ENCODE peak calls at places on chromosomes 16 and 17, in four cellular contexts. R is H9, W is IMR-90, U is H1. Z is an unnamed sample. For H3K27me3, the result is how much of the 10 kb centered on the place peaks cover.

GRCh38 chr16:31700200-31700529 is 172.5 kb downstream of the AHSP start:
- DNase-seq in U (peak), W (no peak), R (peak), Z (no peak)

GRCh38 chr17:8162997-8163977 is 539 bp upstream of the VAMP2 start:
- DNase-seq in W (no peak), U (peak), R (peak), Z (peak)

GRCh38 chr16:84960942-84961341 is 50.4 kb downstream of the ZDHHC7 start:
- DNase-seq in W (no peak), U (no peak), R (no peak), Z (no peak)

GRCh38 chr17:10779607-10780006 is 24.3 kb downstream of the TMEM238L start:
- DNase-seq in W (no peak), U (no peak), R (no peak), Z (no peak)

GRCh38 chr17:77779711-77780539 is 178.6 kb upstream of the TNRC6C start:
- DNase-seq in R (no peak), U (no peak), W (no peak), Z (peak)

GRCh38 chr16:69083306-69083941 is 22.0 kb upstream of the HAS3 start:
- DNase-seq in W (no peak), U (no peak), R (peak), Z (peak)

GRCh38 chr16:26532456-26532855 is 534.3 kb upstream of the C16orf82 start:
- DNase-seq in R (no peak), U (no peak), W (no peak), Z (peak)

GRCh38 chr17:7046127-7046724 is 2.3 kb upstream of the SLC16A11 start:
- DNase-seq in W (no peak), R (peak), U (no peak), Z (peak)

GRCh38 chr17:56629450-56630187 is 36.1 kb downstream of the NOG start:
- DNase-seq in U (peak), R (peak), W (peak), Z (peak)

GRCh38 chr17:7477392-7478275 is 1.8 kb downstream of the ZBTB4 start:
- DNase-seq in W (peak), R (no peak), U (no peak), Z (no peak)

GRCh38 chr16:2514333-2515179 is 804 bp downstream of the ATP6V0C start:
- DNase-seq in W (no peak), U (no peak), R (peak), Z (peak)

GRCh38 chr17:73613947-73614655 is 30.1 kb downstream of the SDK2 start:
- DNase-seq in W (no peak), U (no peak), R (peak), Z (peak)

GRCh38 chr17:2393184-2393953 is 7.5 kb downstream of the MNT start:
- DNase-seq in R (peak), U (no peak), W (peak), Z (peak)

GRCh38 chr17:7745748-7746470 is 28.4 kb downstream of the DNAH2 start:
- DNase-seq in W (peak), U (no peak), R (no peak), Z (peak)

GRCh38 chr17:17957584-17957916 is 14.7 kb downstream of the TOM1L2 start:
- DNase-seq in R (no peak), W (no peak), U (no peak), Z (no peak)

GRCh38 chr17:57902800-57903759 is 52.1 kb downstream of the CUEDC1 start:
- DNase-seq in U (no peak), W (peak), R (no peak), Z (no peak)

GRCh38 chr17:10557422-10557821 is 8.0 kb upstream of the MYH2 start:
- DNase-seq in R (no peak), U (no peak), W (no peak), Z (no peak)

GRCh38 chr17:46121841-46122485 is 71.3 kb downstream of the KANSL1 start:
- DNase-seq in W (no peak), R (no peak), U (no peak), Z (no peak)

GRCh38 chr17:80889897-80890550 is 101.6 kb upstream of the CHMP6 start:
- DNase-seq in R (no peak), U (no peak), W (no peak), Z (no peak)

GRCh38 chr17:37430051-37430591 is 23.4 kb downstream of the TADA2A start:
- DNase-seq in U (no peak), W (peak), R (no peak), Z (peak)

GRCh38 chr17:64130559-64131001 is 636 bp upstream of the ERN1 start:
- DNase-seq in U (no peak), W (peak), R (no peak), Z (no peak)

GRCh38 chr17:16407911-16408588 is 7.3 kb upstream of the TRPV2 start:
- DNase-seq in U (no peak), R (peak), W (peak), Z (no peak)

GRCh38 chr16:27432600-27432957 is 30.6 kb downstream of the IL21R start:
- DNase-seq in U (no peak), W (peak), R (peak), Z (peak)

GRCh38 chr17:8005951-8006730 is 3.7 kb downstream of the GUCY2D start:
- DNase-seq in U (no peak), R (no peak), W (no peak), Z (peak)

GRCh38 chr17:18960241-18960665 is 8.3 kb downstream of the SLC5A10 start:
- DNase-seq in R (no peak), W (no peak), U (no peak), Z (no peak)

GRCh38 chr16:49978569-49979326 is 46.3 kb upstream of the CNEP1R1 start:
- DNase-seq in U (no peak), R (no peak), W (no peak), Z (no peak)
- H4K5ac ChIP-seq in U (no peak), R (no peak), W (no peak), Z (no peak)

DNA sequence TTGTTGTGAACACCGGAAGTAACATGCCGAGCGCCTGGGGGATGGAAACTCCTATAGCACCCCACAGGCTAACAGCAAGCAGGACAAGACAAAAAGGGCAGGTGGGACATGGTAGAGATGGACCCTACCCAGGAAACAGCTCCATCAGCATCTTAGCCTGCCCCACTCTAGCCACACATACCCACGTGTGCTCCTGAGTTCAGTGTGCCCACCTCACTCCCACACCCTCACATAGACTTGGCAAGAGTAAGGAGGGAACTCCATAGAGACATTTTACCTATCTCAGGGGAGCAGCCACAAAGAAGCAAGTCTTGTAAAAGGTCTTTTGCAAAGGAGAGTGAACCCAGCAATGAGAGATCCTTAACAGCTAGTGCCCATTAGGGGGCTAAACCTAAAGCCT is 37.8 kb upstream of the CACNG3 start:
- DNase-seq in R (no peak), W (no peak), U (no peak), Z (no peak)
- H3K27me3 ChIP-seq in R (under half), W (under half), U (under half), Z (under half)

GRCh38 chr17:75981019-75981615 is 2.1 kb downstream of the TEN1 start:
- DNase-seq in R (no peak), U (no peak), W (no peak), Z (no peak)

GRCh38 chr17:75983501-75984181 is 4.6 kb downstream of the TEN1 start:
- DNase-seq in W (no peak), U (no peak), R (peak), Z (peak)

GRCh38 chr17:75978938-75979704 is at the start of the genes ACOX1 and TEN1:
- DNase-seq in U (peak), W (peak), R (peak), Z (peak)

GRCh38 chr17:75979705-75980187 is 706 bp downstream of the TEN1 start:
- DNase-seq in U (no peak), W (peak), R (no peak), Z (no peak)

DNA sequence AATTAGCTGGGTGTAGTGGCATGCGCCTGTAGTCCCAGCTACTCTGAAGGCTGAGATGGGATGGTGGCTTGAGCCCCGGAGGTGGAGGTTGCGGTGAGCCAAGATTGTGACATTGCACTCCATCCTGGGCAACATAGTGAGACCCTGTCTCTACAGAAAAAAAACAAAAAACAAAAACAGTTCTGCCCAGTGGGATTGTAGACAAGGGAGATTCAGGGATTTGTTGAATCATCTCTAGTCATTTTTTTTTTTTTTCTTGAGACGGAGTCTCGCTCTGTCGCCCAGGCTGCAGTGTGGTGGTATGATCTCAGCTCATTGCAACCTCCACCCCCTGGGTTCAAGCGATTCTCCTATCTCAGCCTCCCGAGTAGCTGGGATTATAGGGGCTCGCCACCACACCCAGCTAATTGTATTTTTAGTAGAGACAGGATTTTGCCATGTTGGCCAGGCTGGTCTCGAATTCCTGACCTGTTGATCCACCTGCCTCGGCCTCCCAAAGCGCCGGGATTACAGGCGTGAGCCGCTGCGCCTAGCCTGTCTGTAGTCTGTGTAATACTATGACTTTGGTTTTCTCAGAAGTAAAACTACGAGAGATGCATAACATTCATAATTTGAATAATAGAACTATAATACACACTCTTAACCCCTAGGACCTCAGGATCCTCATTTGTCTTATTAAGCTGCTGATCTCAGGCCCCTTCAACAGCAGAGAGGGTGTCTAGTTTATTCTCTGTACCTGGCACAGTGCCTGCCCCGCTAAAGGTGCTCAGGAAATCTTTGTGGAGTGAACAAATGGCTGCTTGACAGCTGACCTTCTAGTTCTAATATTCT is 1.4 kb downstream of the TEN1 start:
- DNase-seq in U (no peak), R (no peak), W (no peak), Z (no peak)
- H3K4ac ChIP-seq in U (no peak), R (no peak), W (peak), Z (peak)

DNA sequence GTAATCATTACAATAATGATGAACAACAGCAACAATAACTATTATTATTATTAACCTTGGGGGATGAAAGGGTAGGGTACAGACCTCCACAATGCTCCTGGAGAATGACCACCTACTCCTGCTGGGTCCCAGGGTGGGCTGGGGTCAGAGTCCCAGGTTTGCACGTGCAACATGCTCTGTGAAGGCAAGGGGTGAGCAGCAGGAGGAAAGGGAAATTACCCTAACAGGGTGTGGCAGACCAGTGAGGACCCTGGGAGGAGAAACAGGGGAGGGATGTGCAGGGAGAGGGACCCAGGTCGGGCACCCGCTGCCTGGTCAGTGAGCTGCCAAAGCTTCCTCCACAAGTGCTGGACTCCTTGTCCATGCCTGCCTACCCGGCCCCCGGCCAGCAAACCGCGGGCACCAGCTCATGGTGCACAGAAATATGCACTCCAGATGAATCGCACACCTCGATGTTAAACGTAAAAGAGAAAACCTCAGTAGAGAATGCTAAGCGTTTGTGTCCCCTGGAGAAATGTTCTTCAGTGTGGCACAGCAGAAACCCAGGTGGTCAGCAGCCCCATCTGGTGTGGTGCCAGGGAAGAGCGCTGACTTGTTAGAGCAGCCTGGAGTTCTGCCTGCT is 767.1 kb downstream of the KCNJ18 start:
- DNase-seq in W (no peak), U (no peak), R (no peak), Z (no peak)
- H4K5ac ChIP-seq in W (no peak), U (no peak), R (no peak), Z (no peak)

DNA sequence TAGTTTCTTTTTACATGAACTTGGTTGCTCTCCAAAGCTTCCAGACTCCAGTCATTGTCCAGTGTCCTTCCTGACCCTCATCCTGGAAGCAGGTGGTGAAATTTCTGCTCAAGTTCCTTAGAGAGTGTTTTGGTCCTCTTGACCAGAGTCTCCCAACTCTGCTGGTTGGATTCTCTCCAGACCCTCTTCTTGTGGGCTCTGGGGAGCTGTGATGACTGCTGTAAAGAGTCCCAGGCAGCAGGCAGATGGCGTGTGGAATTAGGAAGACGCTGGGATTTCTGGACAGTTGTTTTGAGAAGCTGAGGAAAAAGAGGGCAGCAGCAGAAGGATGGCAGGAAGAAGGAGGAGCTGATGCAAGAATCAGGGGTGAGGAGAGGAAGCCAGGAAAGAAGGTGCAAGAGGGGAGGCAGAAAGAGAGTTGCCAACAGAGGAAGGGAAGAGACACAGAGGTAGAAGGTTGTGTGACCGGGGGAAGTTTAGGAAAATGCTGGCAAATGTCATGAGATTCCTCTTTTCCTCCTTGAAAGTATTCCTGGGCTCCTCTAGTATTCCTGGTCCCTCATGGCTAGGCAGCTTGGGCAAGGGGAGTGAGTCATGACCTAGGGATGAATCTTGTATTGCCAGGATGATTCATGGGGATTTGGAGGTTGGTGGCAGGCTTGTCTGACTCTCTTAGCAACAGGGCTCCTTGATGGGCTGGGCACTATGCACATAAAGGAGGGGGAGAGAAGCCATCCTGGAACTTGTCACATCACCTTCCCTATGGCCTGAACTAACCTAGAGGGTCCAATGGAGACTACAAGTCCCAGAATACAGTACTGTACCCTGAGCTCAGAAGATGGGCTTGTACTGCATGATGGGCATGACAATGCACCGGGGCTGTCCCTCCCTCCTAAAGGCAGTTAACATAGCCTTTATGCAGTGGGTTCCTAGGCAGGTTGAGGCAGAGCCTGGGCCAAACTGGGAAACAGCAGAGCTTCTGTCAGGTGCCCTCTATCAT is 1.9 kb upstream of the SEZ6 start:
- DNase-seq in U (no peak), R (no peak), W (peak), Z (peak)
- H3K27me3 ChIP-seq in U (under half), R (under half), W (half or more), Z (under half)

GRCh38 chr17:4948997-4949320 is 629 bp upstream of the PFN1 start:
- DNase-seq in W (peak), U (no peak), R (peak), Z (peak)

GRCh38 chr17:4948166-4948996 is at the start of gene PFN1:
- DNase-seq in R (peak), W (peak), U (no peak), Z (peak)

GRCh38 chr17:4950075-4950756 is 703 bp upstream of the ENO3 start:
- DNase-seq in W (no peak), U (no peak), R (peak), Z (peak)

GRCh38 chr17:4950757-4951204 is at the start of gene ENO3:
- DNase-seq in R (peak), W (no peak), U (no peak), Z (peak)

GRCh38 chr17:4949321-4950074 is 1.2 kb upstream of the PFN1 start:
- DNase-seq in R (peak), W (peak), U (no peak), Z (peak)
- H3K4ac ChIP-seq in R (no peak), W (peak), U (peak), Z (peak)

DNA sequence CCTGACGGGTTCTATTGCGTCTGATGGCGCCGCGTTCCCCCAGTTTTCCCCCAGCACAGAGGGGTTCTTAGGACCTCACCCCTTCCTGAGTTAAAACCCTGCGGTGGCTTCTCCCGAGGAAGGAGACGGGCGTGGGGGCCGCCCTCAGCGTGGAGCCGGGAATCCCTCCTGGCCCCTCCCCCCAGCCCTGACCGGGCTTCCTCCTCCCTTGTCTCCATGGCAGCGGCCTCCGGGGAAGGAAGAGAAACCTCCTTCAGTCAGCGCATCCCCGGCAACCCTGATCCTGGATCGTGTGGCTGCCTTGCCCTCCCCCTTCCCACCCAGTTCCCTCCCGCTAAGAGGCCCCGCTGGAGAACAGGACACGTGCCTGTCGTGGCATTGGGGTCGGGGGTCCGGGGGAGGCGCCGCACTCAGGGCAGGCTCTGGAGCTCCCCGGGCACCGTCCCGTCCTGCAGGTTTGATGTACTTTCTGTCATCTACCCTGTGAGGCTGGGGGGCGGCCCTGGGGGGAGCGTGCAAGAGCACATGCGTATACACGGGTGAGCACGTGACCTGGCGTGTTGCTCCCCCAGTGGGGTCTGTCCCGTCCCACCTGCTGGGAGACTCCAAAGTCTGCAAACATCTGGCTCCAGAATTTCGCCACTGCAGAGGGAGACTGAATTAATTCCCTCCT is 30.5 kb downstream of the CACNA1H start:
- DNase-seq in W (peak), U (no peak), R (no peak), Z (peak)
- H4K5ac ChIP-seq in W (no peak), U (no peak), R (no peak), Z (no peak)

DNA sequence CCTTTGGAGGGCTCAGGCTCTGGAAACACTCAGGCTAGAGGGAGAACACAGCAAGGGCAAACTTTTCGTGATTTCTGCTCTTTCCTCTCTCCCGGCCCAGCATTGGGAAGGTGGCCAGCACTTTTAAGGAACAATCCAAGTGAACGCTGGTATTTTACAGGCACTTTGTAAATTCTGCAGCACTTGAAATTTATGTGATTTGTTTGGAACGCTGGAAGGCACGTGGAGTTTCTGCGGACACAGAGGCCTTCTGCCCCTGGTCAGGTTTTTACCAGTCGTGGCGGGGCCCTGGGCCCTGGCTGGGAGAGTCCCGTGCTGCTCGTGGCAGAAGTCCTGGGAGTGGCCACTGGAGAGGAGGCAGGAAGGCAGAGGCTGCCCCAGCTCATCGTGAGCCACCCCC is 188.6 kb downstream of the ENGASE start:
- DNase-seq in U (no peak), W (no peak), R (no peak), Z (no peak)
- H3K27me3 ChIP-seq in U (under half), W (under half), R (under half), Z (under half)

GRCh38 chr16:86519007-86519648 is 8.8 kb downstream of the FOXF1 start:
- DNase-seq in W (peak), R (no peak), U (no peak), Z (no peak)
- H3K4ac ChIP-seq in W (peak), R (no peak), U (no peak), Z (no peak)

GRCh38 chr16:58109330-58109729 is 19.9 kb downstream of the CFAP20 start:
- DNase-seq in W (no peak), R (no peak), U (no peak), Z (no peak)
- H4K5ac ChIP-seq in W (no peak), R (no peak), U (no peak), Z (no peak)